ENCODE peak calls at places on chromosomes 3 and 15, in ten cellular contexts. W is breast epithelium, O is AG04449, M is heart right ventricle, B is psoas muscle, E is suprapubic skin, L is GM23338, Q is brain microvascular endothelial cell, J is body of pancreas, C is retinal pigment epithelial cell. X is an unnamed sample.

GRCh38 chr3:150409527-150410310 is 1.6 kb downstream of the TSC22D2 start:
- DNase-seq in W (peak), J (peak), O (no peak), Q (peak), C (no peak), B (peak), E (peak), L (peak), M (peak), X (peak)

GRCh38 chr3:54745863-54746262 is 182.0 kb downstream of the LRTM1 start:
- DNase-seq in B (no peak), C (no peak), M (no peak), O (no peak), Q (no peak), W (no peak), J (no peak), E (no peak), L (no peak), X (no peak)

GRCh38 chr15:84749111-84749991 is 959 bp downstream of the ZNF592 start:
- DNase-seq in C (no peak), W (peak), L (peak), E (peak), O (no peak), Q (peak), J (peak), M (peak), B (peak), X (peak)

GRCh38 chr15:101664303-101664913 is 12.2 kb upstream of the TM2D3 start:
- DNase-seq in B (no peak), Q (no peak), W (no peak), M (no peak), E (no peak), O (no peak), L (peak), C (no peak), J (no peak), X (no peak)

GRCh38 chr15:68585574-68586273 is 6.9 kb downstream of the CORO2B start:
- DNase-seq in C (no peak), Q (no peak), L (no peak), M (no peak), O (no peak), E (no peak), W (no peak), J (no peak), B (no peak), X (no peak)

GRCh38 chr3:45414823-45415222 is 26.4 kb downstream of the LARS2 start:
- DNase-seq in B (no peak), C (no peak), L (no peak), W (no peak), J (no peak), Q (no peak), E (no peak), O (no peak), M (no peak), X (no peak)

GRCh38 chr3:123634149-123635051 is 49.5 kb upstream of the HACD2 start:
- DNase-seq in E (no peak), Q (no peak), C (no peak), J (no peak), O (no peak), L (no peak), B (no peak), M (no peak), W (no peak), X (no peak)

GRCh38 chr15:36218322-36218721 is 361.1 kb upstream of the CDIN1 start:
- DNase-seq in O (no peak), J (no peak), C (no peak), Q (no peak), B (no peak), E (no peak), L (no peak), W (no peak), M (no peak), X (no peak)

GRCh38 chr3:125250973-125251372 is 38.4 kb upstream of the SLC12A8 start:
- DNase-seq in M (no peak), O (no peak), B (no peak), C (no peak), L (no peak), E (no peak), J (no peak), Q (no peak), W (no peak), X (no peak)

GRCh38 chr15:90594297-90594696 is 64.6 kb downstream of the CRTC3 start:
- DNase-seq in O (no peak), E (peak), L (peak), W (peak), M (peak), Q (no peak), C (no peak), B (peak), J (peak), X (peak)

GRCh38 chr3:98846101-98846500 is 55.4 kb downstream of the DCBLD2 start:
- DNase-seq in M (no peak), J (no peak), L (no peak), B (no peak), O (peak), E (no peak), Q (no peak), C (peak), W (no peak), X (peak)

GRCh38 chr3:8816106-8816505 is 46.7 kb upstream of the OXTR start:
- DNase-seq in L (no peak), O (no peak), Q (no peak), C (no peak), M (no peak), W (no peak), B (no peak), E (no peak), J (no peak), X (no peak)

GRCh38 chr3:115401891-115402501 is 221.3 kb upstream of the GAP43 start:
- DNase-seq in E (no peak), M (no peak), B (no peak), Q (peak), J (no peak), O (peak), W (no peak), L (no peak), C (peak), X (peak)

GRCh38 chr3:137205394-137206060 is 247.7 kb downstream of the IL20RB start:
- DNase-seq in M (no peak), C (no peak), Q (no peak), W (no peak), B (no peak), J (no peak), L (no peak), O (no peak), E (no peak), X (no peak)

GRCh38 chr3:27253831-27254230 is 115.4 kb downstream of the NEK10 start:
- DNase-seq in B (peak), E (no peak), J (peak), W (peak), M (peak), O (no peak), C (peak), L (peak), Q (peak), X (peak)

GRCh38 chr3:13200951-13201350 is 127.7 kb upstream of the IQSEC1 start:
- DNase-seq in C (no peak), J (no peak), L (peak), W (no peak), Q (no peak), M (no peak), E (no peak), B (peak), O (no peak), X (no peak)

GRCh38 chr3:156395961-156396700 is 158.8 kb downstream of the SSR3 start:
- DNase-seq in M (no peak), C (no peak), W (no peak), Q (no peak), J (no peak), E (no peak), L (no peak), O (no peak), B (no peak), X (no peak)

GRCh38 chr3:124834723-124835718 is 52.1 kb downstream of the ITGB5 start:
- DNase-seq in O (peak), B (peak), C (peak), E (peak), Q (peak), M (peak), J (peak), W (peak), L (peak), X (peak)

GRCh38 chr15:57509965-57510364 is 81.7 kb upstream of the MYZAP start:
- DNase-seq in E (no peak), M (no peak), O (no peak), Q (no peak), B (no peak), W (no peak), C (no peak), L (no peak), J (peak), X (peak)

GRCh38 chr15:65821070-65821469 is 29.0 kb upstream of the DENND4A start:
- DNase-seq in C (no peak), J (no peak), E (no peak), L (no peak), B (no peak), W (no peak), M (no peak), Q (no peak), O (no peak), X (no peak)

GRCh38 chr3:64224826-64225606 is at the start of gene PRICKLE2:
- DNase-seq in J (peak), B (peak), L (peak), W (peak), E (peak), Q (peak), O (peak), M (peak), C (peak), X (peak)

GRCh38 chr15:90552162-90552928 is 22.6 kb downstream of the CRTC3 start:
- DNase-seq in L (no peak), B (peak), E (no peak), Q (peak), C (no peak), W (no peak), O (peak), J (no peak), M (no peak), X (peak)

GRCh38 chr15:31391687-31392671 is 65.3 kb downstream of the KLF13 start:
- DNase-seq in M (peak), L (peak), Q (no peak), C (no peak), W (peak), B (peak), E (peak), J (peak), O (no peak), X (peak)

GRCh38 chr3:196757876-196758739 is 18.5 kb downstream of the PAK2 start:
- DNase-seq in L (no peak), W (no peak), C (peak), J (no peak), M (no peak), E (no peak), Q (peak), B (no peak), O (no peak), X (peak)

GRCh38 chr3:149023951-149024350 is 32.6 kb downstream of the GYG1 start:
- DNase-seq in Q (no peak), E (no peak), L (peak), C (no peak), O (no peak), W (no peak), J (no peak), M (no peak), B (no peak), X (no peak)

GRCh38 chr3:186361612-186362408 is at the start of gene DGKG:
- DNase-seq in L (peak), M (peak), O (no peak), C (no peak), J (peak), Q (no peak), E (no peak), B (peak), W (no peak), X (peak)

GRCh38 chr3:197362086-197362485 is 63.7 kb upstream of the DLG1 start:
- DNase-seq in Q (no peak), E (no peak), B (no peak), W (no peak), O (no peak), L (no peak), C (no peak), J (no peak), M (no peak), X (no peak)

GRCh38 chr3:140941434-140942220 is at the start of gene SLC25A36:
- DNase-seq in E (peak), B (peak), L (peak), J (peak), M (peak), Q (peak), C (peak), O (peak), W (peak), X (peak)

GRCh38 chr3:177610677-177611654 is 413.7 kb upstream of the TBL1XR1 start:
- DNase-seq in Q (no peak), O (no peak), M (no peak), B (no peak), W (no peak), J (peak), C (no peak), E (no peak), L (peak), X (no peak)

GRCh38 chr15:64137226-64137833 is 14.2 kb upstream of the SNX22 start:
- DNase-seq in W (no peak), M (no peak), E (no peak), J (no peak), O (no peak), Q (no peak), L (peak), B (no peak), C (no peak), X (no peak)

GRCh38 chr3:124731760-124732159 is 1.5 kb downstream of the UMPS start:
- DNase-seq in O (no peak), Q (no peak), J (no peak), M (no peak), L (no peak), W (no peak), C (no peak), B (no peak), E (no peak), X (no peak)

GRCh38 chr15:63090502-63091286 is 31.0 kb upstream of the LACTB start:
- DNase-seq in C (no peak), W (no peak), L (no peak), Q (no peak), M (no peak), J (no peak), E (no peak), O (no peak), B (no peak), X (no peak)

GRCh38 chr3:170421147-170421641 is 2.5 kb downstream of the CLDN11 start:
- DNase-seq in L (no peak), J (no peak), M (peak), Q (no peak), E (peak), B (no peak), W (peak), O (no peak), C (no peak), X (peak)

GRCh38 chr15:50210462-50211264 is 28.7 kb downstream of the SLC27A2 start:
- DNase-seq in C (peak), J (no peak), L (no peak), M (no peak), W (no peak), Q (no peak), E (no peak), O (no peak), B (no peak), X (no peak)

GRCh38 chr15:77874071-77874470 is 203.4 kb downstream of the TBC1D2B start:
- DNase-seq in W (no peak), Q (no peak), L (no peak), M (no peak), O (no peak), J (no peak), B (no peak), C (no peak), E (no peak), X (no peak)

GRCh38 chr3:9214599-9214998 is 34.8 kb downstream of the SRGAP3 start:
- DNase-seq in B (no peak), C (no peak), O (no peak), W (no peak), Q (peak), M (no peak), J (no peak), E (no peak), L (no peak), X (peak)

GRCh38 chr15:23424111-23424904 is 22.7 kb downstream of the GOLGA6L2 start:
- DNase-seq in M (no peak), L (no peak), C (no peak), J (no peak), B (peak), E (no peak), W (no peak), O (no peak), Q (no peak), X (no peak)

GRCh38 chr3:155281892-155282291 is 11.6 kb downstream of the STRIT1 start:
- DNase-seq in O (peak), L (peak), J (no peak), M (no peak), B (no peak), Q (no peak), E (no peak), W (no peak), C (no peak), X (peak)
- H3K4me3 ChIP-seq in O (no peak), L (no peak), J (no peak), M (no peak), B (no peak), Q (no peak), E (no peak), W (no peak), C (no peak), X (no peak)

GRCh38 chr15:24676431-24676830 is 856 bp downstream of the NPAP1 start:
- DNase-seq in C (no peak), E (no peak), L (peak), M (no peak), B (no peak), W (no peak), Q (no peak), O (no peak), J (no peak), X (no peak)
- TF ChIP-seq CTCF in C (no peak), E (no peak), L (peak), M (no peak), B (no peak), W (no peak), Q (no peak), O (no peak), J (no peak), X (no peak)

DNA sequence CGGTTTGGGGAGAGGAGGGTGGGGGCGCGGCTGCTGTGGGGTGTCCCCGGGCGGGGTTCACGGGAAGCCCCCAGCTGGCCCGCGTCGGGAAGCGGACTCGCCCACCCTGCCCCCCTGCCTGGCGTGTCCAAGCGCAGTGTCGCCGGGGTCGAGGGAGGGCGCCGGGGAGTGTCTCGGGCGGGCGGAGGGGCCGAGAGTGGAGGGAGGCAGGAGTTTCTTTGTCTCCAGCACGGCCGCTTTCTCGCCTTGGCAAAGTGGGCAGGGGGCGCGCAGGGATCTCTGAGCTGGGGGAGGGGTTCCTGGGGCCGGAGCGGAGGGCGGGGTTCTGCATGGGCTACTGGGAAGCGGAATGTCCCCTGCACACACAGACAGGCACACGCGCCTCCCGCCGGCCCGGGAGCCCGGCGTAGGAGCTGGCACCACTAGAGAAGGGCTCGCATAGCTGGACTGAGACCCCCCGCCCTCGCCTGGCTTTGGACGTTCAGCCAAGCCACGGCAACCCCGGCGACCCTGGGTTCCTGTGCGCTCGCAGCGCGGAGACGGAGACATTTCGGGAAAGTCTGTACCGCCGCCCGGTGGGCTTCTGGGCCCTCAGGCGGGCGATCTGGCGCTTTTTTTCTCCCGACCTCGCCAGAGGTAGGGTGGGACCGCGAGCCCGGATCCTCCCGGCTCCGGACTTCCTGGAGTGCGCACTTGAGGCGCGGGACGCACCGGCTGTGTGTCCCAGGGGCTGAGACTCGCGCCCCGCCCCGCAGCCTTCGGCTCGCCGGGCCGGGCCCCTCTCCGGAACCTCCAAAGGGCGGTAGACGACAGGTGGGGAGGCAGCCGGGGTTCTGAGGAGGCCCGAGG is 870 bp downstream of the ST8SIA2 start:
- DNase-seq in L (peak), C (no peak), E (no peak), O (no peak), M (no peak), W (no peak), B (no peak), J (no peak), Q (no peak), X (no peak)
- H3K4me3 ChIP-seq in L (peak), C (peak), E (peak), O (peak), M (peak), W (peak), B (peak), J (no peak), Q (peak), X (no peak)

GRCh38 chr3:111252795-111253194 is 181.2 kb downstream of the NECTIN3 start:
- DNase-seq in M (no peak), J (peak), L (peak), O (no peak), C (no peak), W (no peak), B (no peak), Q (peak), E (no peak), X (peak)
- TF ChIP-seq CTCF in M (no peak), J (no peak), L (peak), O (no peak), C (no peak), W (no peak), B (no peak), Q (peak), E (no peak), X (no peak)

GRCh38 chr3:136173939-136174338 is 22.2 kb downstream of the MSL2 start:
- DNase-seq in O (no peak), M (no peak), L (no peak), Q (no peak), E (no peak), W (no peak), C (no peak), J (no peak), B (no peak), X (no peak)
- H3K4me3 ChIP-seq in O (no peak), M (no peak), L (no peak), Q (no peak), E (no peak), W (no peak), C (no peak), J (no peak), B (no peak), X (no peak)

DNA sequence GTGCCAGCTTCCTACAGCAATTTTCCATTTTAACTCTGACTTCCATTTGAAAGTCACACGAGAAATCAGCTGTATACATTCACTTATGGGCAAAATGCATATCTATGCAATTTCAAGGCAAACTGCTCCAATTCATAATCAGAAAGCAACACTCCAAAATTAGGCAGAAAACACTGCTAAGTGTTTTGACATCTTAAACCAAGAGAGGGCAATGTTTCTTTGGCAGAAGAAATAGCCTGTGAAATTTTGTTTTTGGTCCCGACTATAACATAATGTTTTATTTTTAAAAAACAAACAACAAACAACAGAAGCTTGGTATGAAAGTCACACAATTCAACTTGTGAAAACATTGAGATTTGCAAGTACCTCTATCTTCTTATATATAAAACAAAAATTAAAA is 42.6 kb downstream of the GOLIM4 start:
- DNase-seq in O (no peak), B (no peak), E (no peak), Q (no peak), C (no peak), W (no peak), L (no peak), J (no peak), M (no peak), X (peak)
- TF ChIP-seq CTCF in O (no peak), B (no peak), E (no peak), Q (no peak), C (peak), W (no peak), L (peak), J (no peak), M (peak), X (peak)